ENCODE peak calls at places on chromosomes 11 and 22, in eight cellular contexts. One of them, this sample, is unnamed.

GRCh38 chr11:76629853-76630599 is 40.5 kb downstream of the LRRC32 start:
- DNase-seq in SK-N-SH: no peak
- DNase-seq in HepG2: no peak
- DNase-seq in HCT116: no peak
- DNase-seq in K562: no peak
- DNase-seq in GM12878: no peak
- DNase-seq in GM23338: peak
- DNase-seq in HL-60: peak
- DNase-seq in this sample: no peak

GRCh38 chr11:104946907-104947306 is 21.5 kb downstream of the CASP4 start:
- DNase-seq in HepG2: peak
- DNase-seq in GM23338: peak
- DNase-seq in HL-60: peak
- DNase-seq in GM12878: peak
- DNase-seq in HCT116: peak
- DNase-seq in SK-N-SH: no peak
- DNase-seq in K562: peak
- DNase-seq in this sample: peak

GRCh38 chr11:132448334-132448995 is 1078.0 kb downstream of the NTM start:
- DNase-seq in HL-60: no peak
- DNase-seq in SK-N-SH: no peak
- DNase-seq in GM23338: peak
- DNase-seq in HepG2: no peak
- DNase-seq in K562: no peak
- DNase-seq in HCT116: no peak
- DNase-seq in GM12878: no peak
- DNase-seq in this sample: no peak

GRCh38 chr22:35657571-35658312 is 9.5 kb downstream of the APOL6 start:
- DNase-seq in GM23338: no peak
- DNase-seq in HepG2: no peak
- DNase-seq in HCT116: no peak
- DNase-seq in HL-60: no peak
- DNase-seq in GM12878: no peak
- DNase-seq in K562: no peak
- DNase-seq in SK-N-SH: no peak
- DNase-seq in this sample: no peak

GRCh38 chr22:31240011-31240410 is 27.9 kb downstream of the LIMK2 start:
- DNase-seq in SK-N-SH: no peak
- DNase-seq in GM12878: no peak
- DNase-seq in HL-60: no peak
- DNase-seq in HCT116: no peak
- DNase-seq in K562: no peak
- DNase-seq in GM23338: no peak
- DNase-seq in HepG2: no peak
- DNase-seq in this sample: no peak

GRCh38 chr11:32255876-32256275 is 165.0 kb downstream of the RCN1 start:
- DNase-seq in HL-60: no peak
- DNase-seq in K562: no peak
- DNase-seq in GM23338: no peak
- DNase-seq in SK-N-SH: no peak
- DNase-seq in HCT116: no peak
- DNase-seq in HepG2: no peak
- DNase-seq in GM12878: no peak
- DNase-seq in this sample: no peak

GRCh38 chr11:100220801-100221200 is 466.3 kb upstream of the ARHGAP42 start:
- DNase-seq in HepG2: no peak
- DNase-seq in HL-60: no peak
- DNase-seq in GM23338: no peak
- DNase-seq in SK-N-SH: no peak
- DNase-seq in GM12878: no peak
- DNase-seq in HCT116: no peak
- DNase-seq in K562: no peak
- DNase-seq in this sample: no peak

GRCh38 chr22:40009231-40009769 is 14.5 kb downstream of the FAM83F start:
- DNase-seq in HL-60: no peak
- DNase-seq in HCT116: no peak
- DNase-seq in HepG2: no peak
- DNase-seq in K562: peak
- DNase-seq in GM23338: peak
- DNase-seq in GM12878: no peak
- DNase-seq in SK-N-SH: no peak
- DNase-seq in this sample: no peak

GRCh38 chr11:73662445-73663157 is 16.2 kb downstream of the PLEKHB1 start:
- DNase-seq in HL-60: no peak
- DNase-seq in SK-N-SH: no peak
- DNase-seq in HepG2: no peak
- DNase-seq in GM12878: no peak
- DNase-seq in GM23338: no peak
- DNase-seq in HCT116: no peak
- DNase-seq in K562: no peak
- DNase-seq in this sample: no peak

GRCh38 chr11:64526356-64526755 is 64.7 kb upstream of the SLC22A12 start:
- DNase-seq in HCT116: no peak
- DNase-seq in K562: no peak
- DNase-seq in HepG2: no peak
- DNase-seq in HL-60: no peak
- DNase-seq in GM23338: no peak
- DNase-seq in GM12878: no peak
- DNase-seq in SK-N-SH: no peak
- DNase-seq in this sample: no peak

GRCh38 chr22:42927966-42928365 is 70.9 kb upstream of the ARFGAP3 start:
- DNase-seq in GM23338: no peak
- DNase-seq in HCT116: no peak
- DNase-seq in HL-60: no peak
- DNase-seq in SK-N-SH: no peak
- DNase-seq in GM12878: no peak
- DNase-seq in K562: no peak
- DNase-seq in HepG2: no peak
- DNase-seq in this sample: no peak

GRCh38 chr11:42025404-42025803 is 566.0 kb upstream of the LRRC4C start:
- DNase-seq in GM23338: no peak
- DNase-seq in HepG2: no peak
- DNase-seq in HCT116: no peak
- DNase-seq in HL-60: no peak
- DNase-seq in GM12878: no peak
- DNase-seq in K562: no peak
- DNase-seq in SK-N-SH: no peak
- DNase-seq in this sample: no peak

GRCh38 chr11:77193167-77193566 is 65.1 kb downstream of the MYO7A start:
- DNase-seq in HCT116: no peak
- DNase-seq in HL-60: no peak
- DNase-seq in HepG2: no peak
- DNase-seq in GM12878: no peak
- DNase-seq in SK-N-SH: no peak
- DNase-seq in K562: no peak
- DNase-seq in GM23338: no peak
- DNase-seq in this sample: no peak

GRCh38 chr11:46948378-46949131 is 12.0 kb downstream of the CSTPP1 start:
- DNase-seq in HCT116: no peak
- DNase-seq in HepG2: no peak
- DNase-seq in GM23338: no peak
- DNase-seq in SK-N-SH: peak
- DNase-seq in GM12878: no peak
- DNase-seq in HL-60: no peak
- DNase-seq in K562: no peak
- DNase-seq in this sample: no peak

GRCh38 chr11:62129610-62130497 is 6.0 kb downstream of the INCENP start:
- DNase-seq in SK-N-SH: peak
- DNase-seq in HCT116: no peak
- DNase-seq in GM12878: no peak
- DNase-seq in HepG2: no peak
- DNase-seq in HL-60: no peak
- DNase-seq in K562: no peak
- DNase-seq in GM23338: no peak
- DNase-seq in this sample: no peak

GRCh38 chr11:355581-356458 is 13.5 kb upstream of the B4GALNT4 start:
- DNase-seq in HepG2: peak
- DNase-seq in HL-60: no peak
- DNase-seq in K562: peak
- DNase-seq in GM23338: peak
- DNase-seq in GM12878: peak
- DNase-seq in HCT116: peak
- DNase-seq in SK-N-SH: peak
- DNase-seq in this sample: peak

GRCh38 chr11:84227970-84228369 is 941.8 kb upstream of the CCDC90B start:
- DNase-seq in K562: no peak
- DNase-seq in HCT116: no peak
- DNase-seq in GM23338: no peak
- DNase-seq in HepG2: no peak
- DNase-seq in HL-60: no peak
- DNase-seq in SK-N-SH: no peak
- DNase-seq in GM12878: no peak
- DNase-seq in this sample: no peak

GRCh38 chr11:79060081-79060480 is 380.7 kb downstream of the TENM4 start:
- DNase-seq in HL-60: no peak
- DNase-seq in GM12878: no peak
- DNase-seq in HepG2: no peak
- DNase-seq in HCT116: no peak
- DNase-seq in K562: no peak
- DNase-seq in SK-N-SH: peak
- DNase-seq in GM23338: no peak
- DNase-seq in this sample: no peak

GRCh38 chr11:72706579-72706978 is 32.4 kb upstream of the PDE2A start:
- DNase-seq in GM12878: no peak
- DNase-seq in SK-N-SH: no peak
- DNase-seq in K562: no peak
- DNase-seq in HL-60: no peak
- DNase-seq in HCT116: no peak
- DNase-seq in HepG2: no peak
- DNase-seq in GM23338: no peak
- DNase-seq in this sample: no peak

GRCh38 chr11:111299111-111300026 is 1.0 kb downstream of the POU2AF3 start:
- DNase-seq in GM12878: no peak
- DNase-seq in GM23338: peak
- DNase-seq in K562: no peak
- DNase-seq in SK-N-SH: peak
- DNase-seq in HL-60: no peak
- DNase-seq in HepG2: peak
- DNase-seq in HCT116: no peak
- DNase-seq in this sample: no peak

DNA sequence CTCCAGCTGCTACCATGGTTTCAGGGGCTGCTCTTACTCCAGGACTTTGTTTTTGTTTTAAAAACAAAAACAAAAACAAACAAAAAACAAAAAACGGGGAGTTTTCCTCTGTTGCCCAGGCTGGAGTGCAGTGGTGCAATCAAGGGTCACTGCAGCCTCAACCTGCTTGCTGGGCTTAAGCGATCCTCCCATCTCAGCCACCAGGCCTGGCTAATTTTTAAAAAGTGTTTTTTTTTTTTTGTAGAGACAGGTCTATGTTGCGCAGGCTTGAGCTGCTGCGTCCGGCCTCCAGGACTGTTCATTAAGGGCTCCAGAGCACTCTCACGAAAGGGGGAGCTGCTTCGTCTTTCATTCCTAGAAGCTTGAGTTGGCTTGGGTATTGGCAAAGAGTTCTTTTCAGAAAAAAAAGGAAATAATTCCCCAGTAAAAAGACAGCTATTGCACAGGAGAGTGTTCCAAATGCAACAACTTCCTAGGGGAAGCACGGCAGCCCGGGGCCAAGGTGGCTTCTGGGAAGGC is 78.5 kb downstream of the NAT10 start:
- DNase-seq in SK-N-SH: no peak
- DNase-seq in HepG2: no peak
- DNase-seq in GM12878: no peak
- DNase-seq in HCT116: no peak
- DNase-seq in GM23338: no peak
- DNase-seq in K562: no peak
- DNase-seq in HL-60: no peak
- DNase-seq in this sample: no peak
- TF ChIP-seq REST in SK-N-SH: no peak
- TF ChIP-seq REST in HepG2: no peak
- TF ChIP-seq REST in GM12878: no peak
- TF ChIP-seq REST in HCT116: no peak
- TF ChIP-seq REST in GM23338: no peak
- TF ChIP-seq REST in K562: no peak
- TF ChIP-seq REST in HL-60: no peak
- TF ChIP-seq REST in this sample: no peak

GRCh38 chr11:12435264-12435663 is 57.9 kb downstream of the PARVA start:
- DNase-seq in HL-60: no peak
- DNase-seq in SK-N-SH: no peak
- DNase-seq in GM23338: no peak
- DNase-seq in K562: no peak
- DNase-seq in GM12878: no peak
- DNase-seq in HCT116: no peak
- DNase-seq in HepG2: no peak
- DNase-seq in this sample: no peak
- TF ChIP-seq POLR2AphosphoS5 in HL-60: no peak
- TF ChIP-seq POLR2AphosphoS5 in SK-N-SH: no peak
- TF ChIP-seq POLR2AphosphoS5 in GM23338: no peak
- TF ChIP-seq POLR2AphosphoS5 in K562: no peak
- TF ChIP-seq POLR2AphosphoS5 in GM12878: no peak
- TF ChIP-seq POLR2AphosphoS5 in HCT116: no peak
- TF ChIP-seq POLR2AphosphoS5 in HepG2: no peak
- TF ChIP-seq POLR2AphosphoS5 in this sample: no peak

GRCh38 chr11:112318661-112319060 is 58.0 kb upstream of the PLET1 start:
- DNase-seq in HCT116: no peak
- DNase-seq in GM23338: no peak
- DNase-seq in K562: no peak
- DNase-seq in HepG2: no peak
- DNase-seq in HL-60: no peak
- DNase-seq in SK-N-SH: no peak
- DNase-seq in GM12878: no peak
- DNase-seq in this sample: no peak

GRCh38 chr11:112320668-112321067 is 60.0 kb upstream of the PLET1 start:
- DNase-seq in HepG2: peak
- DNase-seq in GM23338: no peak
- DNase-seq in GM12878: no peak
- DNase-seq in K562: no peak
- DNase-seq in HCT116: no peak
- DNase-seq in HL-60: no peak
- DNase-seq in SK-N-SH: no peak
- DNase-seq in this sample: no peak

GRCh38 chr11:112322173-112322813 is 61.6 kb upstream of the PLET1 start:
- DNase-seq in SK-N-SH: no peak
- DNase-seq in K562: no peak
- DNase-seq in HepG2: no peak
- DNase-seq in GM23338: no peak
- DNase-seq in HL-60: no peak
- DNase-seq in GM12878: no peak
- DNase-seq in HCT116: no peak
- DNase-seq in this sample: no peak

GRCh38 chr11:112318193-112318592 is 57.5 kb upstream of the PLET1 start:
- DNase-seq in SK-N-SH: no peak
- DNase-seq in HCT116: peak
- DNase-seq in HepG2: no peak
- DNase-seq in HL-60: no peak
- DNase-seq in GM12878: no peak
- DNase-seq in K562: no peak
- DNase-seq in GM23338: no peak
- DNase-seq in this sample: no peak

GRCh38 chr11:112321521-112322172 is 61.0 kb upstream of the PLET1 start:
- DNase-seq in HCT116: peak
- DNase-seq in GM12878: peak
- DNase-seq in SK-N-SH: no peak
- DNase-seq in HepG2: peak
- DNase-seq in HL-60: peak
- DNase-seq in GM23338: peak
- DNase-seq in K562: no peak
- DNase-seq in this sample: no peak
- TF ChIP-seq REST in HCT116: no peak
- TF ChIP-seq REST in GM12878: no peak
- TF ChIP-seq REST in SK-N-SH: no peak
- TF ChIP-seq REST in HepG2: no peak
- TF ChIP-seq REST in HL-60: no peak
- TF ChIP-seq REST in GM23338: no peak
- TF ChIP-seq REST in K562: no peak
- TF ChIP-seq REST in this sample: no peak

GRCh38 chr11:20211691-20212090 is 51.4 kb upstream of the DBX1 start:
- DNase-seq in SK-N-SH: no peak
- DNase-seq in HCT116: no peak
- DNase-seq in GM23338: no peak
- DNase-seq in HL-60: no peak
- DNase-seq in GM12878: no peak
- DNase-seq in HepG2: no peak
- DNase-seq in K562: no peak
- DNase-seq in this sample: no peak
- TF ChIP-seq POLR2AphosphoS5 in SK-N-SH: no peak
- TF ChIP-seq POLR2AphosphoS5 in HCT116: no peak
- TF ChIP-seq POLR2AphosphoS5 in GM23338: no peak
- TF ChIP-seq POLR2AphosphoS5 in HL-60: no peak
- TF ChIP-seq POLR2AphosphoS5 in GM12878: no peak
- TF ChIP-seq POLR2AphosphoS5 in HepG2: no peak
- TF ChIP-seq POLR2AphosphoS5 in K562: no peak
- TF ChIP-seq POLR2AphosphoS5 in this sample: no peak